ENCODE peak calls at places on chromosomes 7 and 10, in nine cellular contexts. W is uterus; R is epithelial cell of esophagus; G is CD4-positive, alpha-beta T cell; L is prostate gland; A is RWPE2; F is BE2C; N is retinal pigment epithelial cell; K is heart left ventricle. Z is an unnamed sample.

GRCh38 chr10:851891-852290 is 79.6 kb downstream of the LARP4B start:
- DNase-seq in W (no peak), R (no peak), G (no peak), L (no peak), A (no peak), F (no peak), N (no peak), K (no peak), Z (no peak)

GRCh38 chr7:43058271-43059066 is 54.0 kb upstream of the HECW1 start:
- DNase-seq in W (no peak), R (no peak), G (no peak), L (no peak), A (no peak), F (no peak), N (no peak), K (no peak), Z (no peak)

GRCh38 chr7:121398246-121398645 is 2.1 kb upstream of the FAM3C start:
- DNase-seq in W (no peak), R (no peak), G (no peak), L (no peak), A (no peak), F (peak; percentile 48), N (no peak), K (no peak), Z (no peak)

GRCh38 chr10:71767420-71768035 is 5.8 kb downstream of the VSIR start:
- DNase-seq in W (peak; percentile 62), R (no peak), G (no peak), L (no peak), A (no peak), F (no peak), N (no peak), K (peak; percentile 91), Z (peak; percentile 51)

GRCh38 chr10:86180861-86181260 is 185.7 kb downstream of the GRID1 start:
- DNase-seq in W (no peak), R (no peak), G (no peak), L (no peak), A (no peak), F (no peak), N (no peak), K (no peak), Z (no peak)

GRCh38 chr10:119174109-119174508 is 4.5 kb downstream of the PRDX3 start:
- DNase-seq in W (no peak), R (no peak), G (no peak), L (no peak), A (no peak), F (no peak), N (no peak), K (no peak), Z (no peak)

GRCh38 chr7:83469076-83469475 is 179.9 kb downstream of the SEMA3E start:
- DNase-seq in W (no peak), R (peak; percentile 32), G (no peak), L (no peak), A (no peak), F (no peak), N (no peak), K (no peak), Z (no peak)

GRCh38 chr7:101066141-101066857 is 19.0 kb upstream of the TRIM56 start:
- DNase-seq in W (no peak), R (peak; percentile 84), G (no peak), L (no peak), A (no peak), F (no peak), N (no peak), K (no peak), Z (no peak)

GRCh38 chr7:107879400-107880035 is 11.5 kb upstream of the DLD start:
- DNase-seq in W (no peak), R (peak; percentile 72), G (no peak), L (peak; percentile 39), A (no peak), F (peak; percentile 41), N (peak; percentile 60), K (no peak), Z (peak; percentile 43)

GRCh38 chr10:27104919-27105318 is 4.6 kb upstream of the ANKRD26 start:
- DNase-seq in W (no peak), R (no peak), G (no peak), L (no peak), A (no peak), F (no peak), N (no peak), K (no peak), Z (no peak)

GRCh38 chr7:87312215-87312865 is 33.1 kb upstream of the CROT start:
- DNase-seq in W (peak; percentile 45), R (peak; percentile 70), G (peak; percentile 47), L (peak; percentile 53), A (no peak), F (peak; percentile 38), N (peak; percentile 9), K (no peak), Z (peak; percentile 68)

GRCh38 chr7:130490287-130490686 is 1.6 kb upstream of the MEST start:
- DNase-seq in W (no peak), R (no peak), G (no peak), L (no peak), A (no peak), F (no peak), N (no peak), K (no peak), Z (peak; percentile 27)

GRCh38 chr7:106866298-106867281 is 1.5 kb downstream of the PIK3CG start:
- DNase-seq in W (no peak), R (no peak), G (no peak), L (no peak), A (no peak), F (no peak), N (no peak), K (no peak), Z (no peak)

GRCh38 chr7:106895246-106895864 is 30.3 kb downstream of the PIK3CG start:
- DNase-seq in W (no peak), R (no peak), G (no peak), L (no peak), A (no peak), F (no peak), N (no peak), K (no peak), Z (no peak)

GRCh38 chr7:152647-153046 is 39.7 kb upstream of the FAM20C start:
- DNase-seq in W (no peak), R (no peak), G (no peak), L (no peak), A (peak; percentile 29), F (no peak), N (no peak), K (peak; percentile 15), Z (no peak)

GRCh38 chr7:149690688-149691446 is 82.5 kb downstream of the ZNF467 start:
- DNase-seq in W (peak; percentile 26), R (peak; percentile 81), G (no peak), L (no peak), A (no peak), F (peak; percentile 80), N (no peak), K (peak; percentile 32), Z (peak; percentile 72)

GRCh38 chr10:11612004-11613001 is 853 bp upstream of the USP6NL start:
- DNase-seq in W (no peak), R (peak; percentile 82), G (no peak), L (no peak), A (no peak), F (no peak), N (no peak), K (no peak), Z (no peak)

GRCh38 chr7:25256424-25256823 is 28.1 kb upstream of the NPVF start:
- DNase-seq in W (no peak), R (no peak), G (no peak), L (no peak), A (no peak), F (no peak), N (no peak), K (no peak), Z (no peak)

GRCh38 chr10:13788701-13789447 is 202.1 kb downstream of the PRPF18 start:
- DNase-seq in W (peak; percentile 45), R (no peak), G (no peak), L (no peak), A (no peak), F (no peak), N (no peak), K (peak; percentile 73), Z (no peak)

DNA sequence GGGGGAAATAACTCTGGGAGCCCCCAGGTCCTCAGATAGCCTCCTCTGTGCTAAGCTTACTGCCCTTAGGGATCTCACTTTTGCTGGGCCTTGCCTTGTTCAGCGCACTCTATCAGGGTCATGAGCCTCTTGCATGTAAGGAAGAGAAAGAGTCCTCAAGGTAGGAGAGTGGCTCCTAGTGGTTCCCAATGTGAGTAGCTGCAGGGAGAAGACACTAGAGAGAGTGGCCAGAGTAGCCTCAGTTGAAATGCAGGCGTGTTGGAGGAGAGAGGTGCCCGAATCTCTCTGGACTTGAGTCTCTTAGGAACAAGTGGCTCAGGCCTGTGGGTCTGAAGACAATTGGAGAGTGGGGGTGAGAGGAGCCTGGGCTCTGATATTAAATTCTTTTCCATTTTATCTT is 94.3 kb upstream of the SORCS3 start:
- DNase-seq in W (no peak), R (no peak), G (no peak), L (no peak), A (no peak), F (no peak), N (no peak), K (no peak), Z (no peak)
- TF ChIP-seq CTCF in W (no peak), R (no peak), G (no peak), L (no peak), A (no peak), F (no peak), N (no peak), K (no peak), Z (no peak)

GRCh38 chr7:111741811-111742240 is 179.5 kb upstream of the IMMP2L start:
- DNase-seq in W (peak; percentile 53), R (peak; percentile 85), G (peak; percentile 6), L (peak; percentile 65), A (no peak), F (peak; percentile 63), N (peak; percentile 49), K (no peak), Z (peak; percentile 38)
- TF ChIP-seq CTCF in W (peak; percentile 74), R (peak; percentile 77), G (peak; percentile 73), L (no peak), A (peak; percentile 82), F (peak; percentile 80), N (peak; percentile 68), K (peak; percentile 53), Z (peak; percentile 3)

GRCh38 chr10:116120688-116121087 is 152.3 kb downstream of the GFRA1 start:
- DNase-seq in W (no peak), R (no peak), G (no peak), L (no peak), A (no peak), F (peak; percentile 12), N (no peak), K (no peak), Z (peak; percentile 47)
- TF ChIP-seq CTCF in W (no peak), R (no peak), G (no peak), L (no peak), A (no peak), F (peak; percentile 22), N (peak; percentile 46), K (no peak), Z (peak; percentile 77)

DNA sequence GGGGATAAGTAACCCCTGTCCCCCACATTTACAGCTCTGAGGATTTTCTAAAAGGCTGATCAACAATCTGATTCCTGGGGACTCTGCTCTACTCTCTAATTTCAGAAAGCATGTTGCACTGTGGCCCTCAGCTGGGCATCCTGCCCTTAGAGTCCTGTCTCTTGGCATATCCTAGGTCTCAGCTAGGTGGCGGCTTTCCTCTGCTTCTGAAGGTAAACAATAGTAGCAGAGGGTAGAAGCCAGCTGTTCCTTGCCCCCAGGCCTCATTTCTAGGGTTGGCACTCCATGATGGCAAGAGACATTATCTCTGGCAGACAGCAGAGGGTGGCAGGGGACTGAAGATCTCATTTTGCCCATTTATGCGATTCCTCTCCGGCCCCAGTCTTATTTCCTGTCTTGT is 77.0 kb downstream of the ADCYAP1R1 start:
- DNase-seq in W (no peak), R (peak; percentile 10), G (no peak), L (no peak), A (no peak), F (no peak), N (no peak), K (no peak), Z (no peak)
- TF ChIP-seq CTCF in W (no peak), R (peak; percentile 42), G (no peak), L (no peak), A (peak; percentile 21), F (peak; percentile 36), N (no peak), K (no peak), Z (no peak)